ENCODE peak calls at places on chromosomes 3 and 15, in four cellular contexts. W, E, H and D are unnamed samples.

GRCh38 chr3:187290561-187290960 is 976 bp downstream of the MASP1 start:
- DNase-seq in E (no peak), W (no peak), H (no peak), D (no peak)

GRCh38 chr3:189272500-189273119 is 100.8 kb downstream of the TPRG1 start:
- DNase-seq in W (no peak), H (no peak), E (peak), D (no peak)

GRCh38 chr3:62318365-62318751 is 55.0 kb downstream of the FEZF2 start:
- DNase-seq in E (no peak), H (no peak), W (no peak), D (no peak)

GRCh38 chr3:129612350-129613204 is 6.1 kb upstream of the PLXND1 start:
- DNase-seq in E (peak), H (no peak), W (no peak), D (peak)

GRCh38 chr3:156816091-156816793 is 9.9 kb upstream of the LEKR1 start:
- DNase-seq in E (peak), H (no peak), W (no peak), D (no peak)

GRCh38 chr3:114445233-114445632 is 151.4 kb downstream of the TIGIT start:
- DNase-seq in W (no peak), H (no peak), E (no peak), D (no peak)

GRCh38 chr3:187296915-187297314 is 5.4 kb upstream of the MASP1 start:
- DNase-seq in W (no peak), E (no peak), H (no peak), D (no peak)

GRCh38 chr3:65314265-65314664 is 626.5 kb upstream of the ADAMTS9 start:
- DNase-seq in H (no peak), W (no peak), E (no peak), D (no peak)

GRCh38 chr3:50044976-50045375 is 43.7 kb upstream of the RBM5 start:
- DNase-seq in W (no peak), H (no peak), E (no peak), D (no peak)

GRCh38 chr3:30077746-30078145 is 528.7 kb upstream of the TGFBR2 start:
- DNase-seq in H (no peak), E (no peak), W (no peak), D (no peak)

GRCh38 chr3:54169524-54169923 is 47.2 kb downstream of the CACNA2D3 start:
- DNase-seq in E (no peak), H (no peak), W (no peak), D (no peak)

GRCh38 chr3:54168451-54168850 is 46.1 kb downstream of the CACNA2D3 start:
- DNase-seq in E (no peak), H (no peak), W (no peak), D (no peak)

GRCh38 chr3:54173371-54173770 is 51.0 kb downstream of the CACNA2D3 start:
- DNase-seq in H (no peak), W (no peak), E (no peak), D (no peak)

GRCh38 chr3:54171951-54172350 is 49.6 kb downstream of the CACNA2D3 start:
- DNase-seq in W (no peak), H (no peak), E (no peak), D (no peak)

DNA sequence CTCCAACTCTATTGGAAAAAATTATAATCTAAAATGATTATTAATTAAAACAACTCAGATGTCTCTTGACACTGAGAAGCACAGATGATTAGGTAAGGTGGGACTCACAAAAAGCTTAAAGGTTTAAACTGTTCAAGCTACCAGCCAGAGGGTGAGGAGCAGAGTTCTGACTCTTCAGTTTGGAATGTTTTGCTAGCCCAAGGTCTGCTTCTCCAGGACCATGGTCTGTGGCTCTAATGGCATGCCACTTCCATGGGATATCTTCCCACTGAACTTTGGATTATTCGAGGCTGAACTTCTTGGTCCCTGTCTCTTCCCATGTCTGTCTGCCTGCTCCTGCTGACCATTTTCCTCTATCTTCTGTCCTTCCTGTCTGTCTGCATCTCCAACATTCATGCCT is 49.2 kb downstream of the CACNA2D3 start:
- DNase-seq in H (no peak), W (no peak), E (no peak), D (no peak)
- TF ChIP-seq CHD4 in H (no peak), W (no peak), E (no peak), D (no peak)

GRCh38 chr15:88077249-88077810 is 179.2 kb downstream of the NTRK3 start:
- DNase-seq in H (no peak), W (no peak), E (no peak), D (no peak)
- TF ChIP-seq CHD4 in H (no peak), W (no peak), E (no peak), D (no peak)

DNA sequence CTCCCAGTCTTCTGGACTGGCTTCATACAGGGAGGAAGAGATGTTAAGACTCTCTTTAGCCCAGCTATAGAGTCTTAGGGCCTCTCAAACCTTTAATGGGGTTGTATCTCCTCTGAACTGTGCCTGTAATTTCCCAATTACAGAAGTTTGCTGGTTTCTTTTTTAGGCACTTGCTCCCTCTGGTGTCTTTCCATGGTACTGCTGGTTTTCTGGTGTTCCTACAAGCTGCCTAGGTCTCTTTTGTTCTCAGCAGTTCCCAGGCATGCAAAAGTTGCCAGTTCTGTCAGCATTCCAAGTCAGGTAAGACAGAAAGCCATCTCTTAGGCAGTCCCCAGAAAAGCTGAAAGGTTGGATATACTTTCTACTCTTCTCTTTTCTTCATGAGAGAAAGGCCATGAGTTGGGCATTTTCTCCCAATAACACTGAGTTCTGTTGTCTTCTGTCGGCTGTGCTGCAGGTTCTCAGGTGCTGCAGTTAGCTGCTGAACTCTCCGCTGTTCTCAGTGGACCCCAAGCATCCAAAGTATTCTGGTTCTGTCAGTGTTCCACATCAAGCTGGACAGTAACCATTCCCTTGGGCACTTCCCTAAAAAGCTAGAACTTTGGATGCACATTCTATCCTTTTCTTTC is 54.4 kb upstream of the EHHADH start:
- DNase-seq in W (peak), E (peak), H (peak), D (peak)
- TF ChIP-seq CHD4 in W (no peak), E (no peak), H (no peak), D (no peak)

GRCh38 chr3:183980408-183980807 is 37.3 kb downstream of the ABCC5 start:
- DNase-seq in W (no peak), E (no peak), H (no peak), D (no peak)
- TF ChIP-seq CHD4 in W (no peak), E (no peak), H (no peak), D (no peak)

GRCh38 chr3:139537795-139538538 is 1.6 kb downstream of the RBP1 start:
- DNase-seq in E (no peak), H (no peak), W (no peak), D (peak)

GRCh38 chr3:139540686-139541085 is 1.1 kb upstream of the RBP1 start:
- DNase-seq in E (no peak), H (no peak), W (no peak), D (no peak)

GRCh38 chr3:139541898-139542288 is 2.4 kb upstream of the RBP1 start:
- DNase-seq in E (no peak), W (no peak), H (no peak), D (no peak)

GRCh38 chr3:139538733-139539132 is 809 bp downstream of the RBP1 start:
- DNase-seq in E (no peak), W (no peak), H (no peak), D (no peak)

GRCh38 chr3:139541156-139541897 is 1.8 kb upstream of the RBP1 start:
- DNase-seq in E (no peak), H (no peak), W (no peak), D (no peak)
- TF ChIP-seq CHD4 in E (no peak), H (no peak), W (no peak), D (no peak)

DNA sequence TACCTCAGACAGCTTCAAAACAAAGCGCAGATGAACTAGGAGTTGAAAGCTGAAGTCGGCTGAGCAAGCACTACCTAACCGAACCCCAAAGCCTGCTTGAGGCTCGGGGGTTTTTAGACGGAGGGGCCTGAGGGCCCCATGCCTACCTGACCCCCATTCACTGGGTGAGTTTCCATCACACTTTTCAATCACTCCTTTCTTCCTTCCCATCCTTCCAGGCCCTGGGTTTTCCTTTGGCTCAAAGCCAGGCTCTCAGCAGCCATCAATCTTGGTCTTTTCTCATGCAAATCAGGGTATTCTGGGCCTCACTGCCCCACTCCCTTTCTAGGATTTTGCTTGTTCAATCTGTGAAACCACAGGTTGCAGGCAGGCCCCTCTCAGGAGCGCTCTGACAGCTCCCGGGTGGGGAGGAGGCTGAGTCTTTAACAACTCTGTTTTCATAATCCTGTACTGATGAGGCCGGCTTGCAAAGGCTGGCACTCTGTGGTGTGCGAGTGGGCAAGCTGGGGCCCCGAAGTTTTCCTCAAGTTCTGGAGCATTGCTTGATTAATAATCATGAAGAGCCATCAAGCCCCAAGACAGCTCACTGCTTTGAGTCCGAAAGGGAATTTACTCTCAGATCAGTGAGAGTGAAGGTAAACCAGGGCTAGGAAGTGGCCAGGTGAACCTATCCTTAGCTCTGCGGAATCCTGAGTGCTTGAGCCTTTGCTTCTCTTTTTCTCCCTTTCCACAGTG is 97.6 kb downstream of the FRMD4B start:
- DNase-seq in E (no peak), H (no peak), W (no peak), D (no peak)
- TF ChIP-seq CHD4 in E (no peak), H (no peak), W (no peak), D (no peak)